ENCODE peak calls at places on chromosomes 1 and 21, in four cellular contexts. K is H9, W is IMR-90, C is H1. Z is an unnamed sample.

GRCh38 chr1:116330342-116330652 is 42.7 kb upstream of the ATP1A1 start:
- DNase-seq in W (no peak), C (no peak), K (no peak), Z (no peak)

GRCh38 chr21:40373760-40374159 is 473.2 kb downstream of the DSCAM start:
- DNase-seq in K (no peak), C (no peak), W (no peak), Z (no peak)

GRCh38 chr1:941588-942383 is 17.3 kb downstream of the NOC2L start:
- DNase-seq in K (peak), W (peak), C (peak), Z (peak)

GRCh38 chr1:15153842-15154479 is 414 bp downstream of the TMEM51 start:
- DNase-seq in W (peak), C (peak), K (peak), Z (peak)

GRCh38 chr21:20999567-21000169 is 1.5 kb downstream of the NCAM2 start:
- DNase-seq in C (peak), K (peak), W (peak), Z (peak)

GRCh38 chr1:183203094-183203493 is 17.0 kb downstream of the LAMC2 start:
- DNase-seq in C (no peak), W (no peak), K (no peak), Z (no peak)

GRCh38 chr1:66648896-66649597 is 103.2 kb upstream of the DYNLT5 start:
- DNase-seq in C (no peak), K (no peak), W (no peak), Z (no peak)

GRCh38 chr21:39313042-39313456 is 383 bp downstream of the BRWD1 start:
- DNase-seq in K (peak), W (no peak), C (no peak), Z (no peak)

GRCh38 chr21:21897275-21897883 is 899.2 kb downstream of the NCAM2 start:
- DNase-seq in K (no peak), C (no peak), W (no peak), Z (no peak)

GRCh38 chr1:66351913-66352312 is 182.0 kb upstream of the SGIP1 start:
- DNase-seq in C (no peak), W (no peak), K (no peak), Z (peak)

GRCh38 chr1:3468236-3469103 is 14.0 kb downstream of the ARHGEF16 start:
- DNase-seq in W (no peak), K (no peak), C (no peak), Z (no peak)

GRCh38 chr1:107782192-107782845 is 182.7 kb downstream of the VAV3 start:
- DNase-seq in C (no peak), K (no peak), W (peak), Z (peak)

GRCh38 chr1:36971832-36972231 is 62.5 kb downstream of the GRIK3 start:
- DNase-seq in K (no peak), C (no peak), W (no peak), Z (no peak)

GRCh38 chr1:108719654-108720435 is 7.1 kb downstream of the FNDC7 start:
- DNase-seq in K (no peak), C (no peak), W (peak), Z (peak)

GRCh38 chr21:27219068-27219467 is 252.2 kb upstream of the ADAMTS5 start:
- DNase-seq in W (peak), C (no peak), K (no peak), Z (no peak)

GRCh38 chr1:202644219-202645096 is 65.8 kb downstream of the SYT2 start:
- DNase-seq in W (no peak), C (no peak), K (no peak), Z (no peak)

GRCh38 chr1:53807916-53808315 is 30.2 kb downstream of the NDC1 start:
- DNase-seq in W (peak), K (no peak), C (no peak), Z (no peak)

GRCh38 chr1:19946331-19946751 is 22.9 kb upstream of the PLA2G2E start:
- DNase-seq in C (no peak), W (no peak), K (no peak), Z (peak)

GRCh38 chr21:33673473-33673872 is 31.2 kb downstream of the ITSN1 start:
- DNase-seq in K (no peak), W (no peak), C (no peak), Z (peak)

GRCh38 chr1:192252776-192253175 is 64.0 kb upstream of the RGS21 start:
- DNase-seq in K (no peak), C (no peak), W (no peak), Z (no peak)

GRCh38 chr1:63169057-63169456 is 153.3 kb upstream of the FOXD3 start:
- DNase-seq in W (no peak), C (no peak), K (no peak), Z (no peak)

DNA sequence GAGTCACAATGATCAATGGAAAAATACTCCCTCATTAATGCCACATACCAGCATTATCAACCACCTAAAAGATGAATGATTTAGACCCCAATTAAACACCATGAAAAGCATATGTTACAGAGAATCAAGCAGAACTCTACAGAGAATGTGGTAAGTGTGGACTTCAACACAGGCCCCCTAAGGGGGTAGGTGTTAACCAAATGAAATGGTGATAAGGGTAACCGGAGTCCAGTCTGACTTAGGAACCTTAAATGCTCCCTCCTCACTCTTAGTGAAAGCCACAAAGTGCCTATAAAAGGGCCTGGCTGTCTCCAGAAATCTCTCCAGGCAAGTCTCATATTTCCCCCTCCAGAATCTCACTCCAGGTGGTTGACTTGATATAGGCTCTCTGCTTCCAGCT is 149.2 kb upstream of the FOXD3 start:
- DNase-seq in K (no peak), C (no peak), W (no peak), Z (peak)
- H4K5ac ChIP-seq in K (no peak), C (no peak), W (no peak), Z (no peak)

DNA sequence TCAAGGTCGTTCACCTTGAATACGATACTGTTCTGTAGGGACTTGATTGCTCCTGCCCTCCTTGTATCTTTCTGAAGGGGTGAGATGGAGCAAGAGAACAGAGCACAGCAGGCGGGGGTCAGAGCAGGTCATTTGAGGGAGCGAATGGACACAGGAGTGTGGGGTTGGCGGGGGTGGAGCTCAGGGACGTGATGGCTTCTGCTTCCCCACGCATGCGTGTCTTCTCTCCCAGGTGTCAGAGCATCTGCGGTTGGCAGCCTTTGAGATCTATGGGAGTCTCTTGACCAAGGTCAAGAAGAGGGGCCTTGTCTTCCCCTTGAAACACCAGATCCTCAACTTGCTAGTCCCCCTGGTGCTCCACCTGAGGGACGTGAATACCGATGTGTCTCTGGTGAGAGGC is 63.9 kb downstream of the INAVA start:
- DNase-seq in C (no peak), K (peak), W (no peak), Z (no peak)
- H3K4ac ChIP-seq in C (no peak), K (no peak), W (no peak), Z (no peak)

GRCh38 chr1:218658899-218659298 is 313.8 kb downstream of the TGFB2 start:
- DNase-seq in W (peak), C (no peak), K (no peak), Z (peak)
- H4K5ac ChIP-seq in W (no peak), C (no peak), K (no peak), Z (no peak)

GRCh38 chr1:28578696-28579218 is 13.3 kb upstream of the RAB42 start:
- DNase-seq in C (no peak), K (no peak), W (no peak), Z (no peak)

GRCh38 chr1:28579374-28579773 is 12.7 kb upstream of the RAB42 start:
- DNase-seq in K (no peak), W (no peak), C (no peak), Z (no peak)

GRCh38 chr1:28580706-28581530 is 11.1 kb upstream of the RAB42 start:
- DNase-seq in W (peak), C (no peak), K (no peak), Z (peak)

GRCh38 chr1:28582248-28582615 is 9.8 kb upstream of the RAB42 start:
- DNase-seq in K (no peak), W (no peak), C (no peak), Z (no peak)

DNA sequence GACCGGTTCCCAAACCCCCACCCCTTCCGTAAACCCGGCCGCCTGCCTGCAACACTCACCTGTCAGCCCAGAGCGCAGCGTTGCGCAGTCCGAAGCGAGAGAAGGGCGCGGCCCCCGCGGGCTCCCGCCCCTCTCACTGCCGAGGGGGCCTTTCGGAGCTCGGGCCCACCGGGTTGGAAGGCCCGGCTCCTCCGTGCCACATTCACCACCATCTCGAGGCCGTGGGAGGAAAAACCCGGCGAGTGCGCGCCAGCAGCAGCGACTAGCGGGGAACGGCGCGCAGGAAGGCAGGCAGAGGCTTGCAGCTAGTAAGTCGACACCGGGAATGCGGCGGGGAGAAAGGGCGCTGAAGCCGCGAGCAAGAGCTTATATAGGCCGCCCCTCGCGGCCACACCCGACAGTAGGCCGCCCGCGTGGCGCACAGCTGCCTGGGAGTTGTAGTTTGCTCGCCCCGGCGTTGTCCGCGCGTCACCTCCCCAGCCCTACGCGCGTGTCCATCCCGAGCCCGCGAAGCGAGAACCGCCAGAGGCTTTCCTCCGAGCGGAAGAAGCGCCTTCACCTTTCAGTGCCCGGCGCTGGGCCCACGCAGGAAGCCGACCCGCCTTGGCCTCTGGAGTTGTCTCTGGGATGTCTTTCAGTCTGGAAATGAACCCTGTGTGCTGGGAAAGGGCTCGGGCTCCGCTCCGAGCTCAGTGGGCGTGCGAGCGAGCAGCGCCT is 10.4 kb upstream of the RAB42 start:
- DNase-seq in K (peak), W (peak), C (peak), Z (peak)
- H3K4ac ChIP-seq in K (no peak), W (peak), C (peak), Z (no peak)

GRCh38 chr1:16167331-16168143 is 11.7 kb upstream of the EPHA2 start:
- DNase-seq in C (peak), W (no peak), K (peak), Z (peak)
- H4K5ac ChIP-seq in C (peak), W (peak), K (no peak), Z (peak)